ENCODE peak calls at places on chromosomes 3 and 15, in five cellular contexts. L is upper lobe of right lung, F is right lobe of liver, H is brain microvascular endothelial cell, C is GM12865. W is an unnamed sample.

GRCh38 chr3:61562810-61563613 is 1.6 kb downstream of the PTPRG start:
- DNase-seq in L (peak; percentile 71), F (peak; percentile 62), H (no peak), C (no peak), W (no peak)

GRCh38 chr3:194967126-194968117 is 281.7 kb downstream of the FAM43A start:
- DNase-seq in L (no peak), F (no peak), H (no peak), C (no peak), W (peak; percentile 44)

GRCh38 chr3:73868688-73869315 is 244.1 kb upstream of the PDZRN3 start:
- DNase-seq in L (no peak), F (no peak), H (peak; percentile 22), C (no peak), W (no peak)

GRCh38 chr15:81310480-81310879 is 13.5 kb downstream of the STARD5 start:
- DNase-seq in L (no peak), F (no peak), H (no peak), C (no peak), W (no peak)

GRCh38 chr3:151445283-151446001 is 15.4 kb downstream of the IGSF10 start:
- DNase-seq in L (no peak), F (no peak), H (peak; percentile 47), C (peak; percentile 23), W (no peak)

GRCh38 chr3:94716326-94717018 is 653.6 kb downstream of the NSUN3 start:
- DNase-seq in L (no peak), F (no peak), H (no peak), C (no peak), W (no peak)

GRCh38 chr3:160611141-160611540 is 45.8 kb upstream of the KPNA4 start:
- DNase-seq in L (no peak), F (no peak), H (no peak), C (no peak), W (no peak)

GRCh38 chr3:172152294-172152649 is 112.9 kb downstream of the FNDC3B start:
- DNase-seq in L (no peak), F (no peak), H (no peak), C (no peak), W (no peak)

GRCh38 chr3:47035645-47036044 is 56.2 kb downstream of the NBEAL2 start:
- DNase-seq in L (no peak), F (no peak), H (no peak), C (no peak), W (no peak)

GRCh38 chr3:82743196-82743595 is 981.8 kb upstream of the GBE1 start:
- DNase-seq in L (no peak), F (no peak), H (no peak), C (no peak), W (no peak)

GRCh38 chr3:134373278-134373941 is 837 bp downstream of the AMOTL2 start:
- DNase-seq in L (peak; percentile 86), F (peak; percentile 78), H (peak; percentile 87), C (no peak), W (peak; percentile 91)

GRCh38 chr3:45387636-45388348 is 584 bp upstream of the LARS2 start:
- DNase-seq in L (no peak), F (no peak), H (no peak), C (no peak), W (no peak)

GRCh38 chr15:73368301-73369072 is at the start of gene HCN4:
- DNase-seq in L (no peak), F (no peak), H (no peak), C (no peak), W (no peak)

GRCh38 chr3:39438880-39439279 is 28.6 kb upstream of the MOBP start:
- DNase-seq in L (no peak), F (no peak), H (no peak), C (no peak), W (no peak)

DNA sequence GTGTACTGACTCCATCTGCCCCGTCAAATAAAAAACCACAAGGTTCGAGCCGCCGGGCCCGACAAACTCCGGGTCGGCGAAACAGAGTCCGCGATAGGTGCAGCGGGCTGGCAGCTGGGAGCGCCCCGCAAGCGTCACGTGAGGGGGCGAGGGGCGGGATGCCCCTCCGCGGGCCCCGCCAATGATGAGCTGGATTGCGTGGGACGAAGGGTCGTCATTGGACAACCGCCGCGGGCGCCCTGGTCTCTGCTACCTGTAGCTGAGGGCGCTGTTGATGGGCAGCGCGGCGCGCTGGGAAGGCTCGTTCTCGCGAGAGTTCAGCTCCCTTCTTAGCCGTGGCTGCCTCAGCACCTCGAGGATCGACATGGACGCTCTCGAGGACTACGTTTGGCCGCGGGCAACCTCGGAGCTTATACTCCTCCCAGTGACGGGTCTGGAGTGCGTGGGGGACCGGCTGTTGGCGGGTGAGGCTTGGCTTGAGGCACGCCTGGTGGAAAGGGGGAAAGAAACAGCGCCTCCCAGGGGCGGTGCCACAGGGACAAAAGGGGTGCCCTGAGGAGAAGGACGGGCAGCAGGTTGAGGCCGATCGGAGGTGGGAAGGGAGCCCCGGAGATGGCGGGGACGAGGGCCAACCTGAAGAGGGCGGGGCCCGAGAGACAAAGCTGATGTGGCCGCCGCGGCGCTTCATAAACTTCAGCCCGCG is at the start of gene WDR6:
- DNase-seq in L (peak; percentile 99), F (peak; percentile 98), H (peak; percentile 97), C (peak; percentile 99), W (peak; percentile 99)
- TF ChIP-seq CTCF in L (peak; percentile 40), F (peak; percentile 56), H (peak; percentile 69), C (peak; percentile 25), W (peak; percentile 54)

GRCh38 chr3:71881041-71881440 is 96.1 kb upstream of the PROK2 start:
- DNase-seq in L (no peak), F (no peak), H (no peak), C (no peak), W (no peak)

GRCh38 chr3:71876706-71877105 is 91.8 kb upstream of the PROK2 start:
- DNase-seq in L (no peak), F (no peak), H (no peak), C (no peak), W (peak; percentile 54)

GRCh38 chr3:71881732-71882131 is 96.8 kb upstream of the PROK2 start:
- DNase-seq in L (no peak), F (no peak), H (no peak), C (no peak), W (no peak)

GRCh38 chr3:71876135-71876534 is 91.2 kb upstream of the PROK2 start:
- DNase-seq in L (no peak), F (no peak), H (no peak), C (no peak), W (peak; percentile 11)

GRCh38 chr3:71879089-71879488 is 94.1 kb upstream of the PROK2 start:
- DNase-seq in L (no peak), F (no peak), H (no peak), C (no peak), W (peak; percentile 56)
- TF ChIP-seq CTCF in L (no peak), F (no peak), H (peak; percentile 25), C (no peak), W (peak; percentile 29)

GRCh38 chr15:90087454-90088154 is 14.7 kb downstream of the IDH2 start:
- DNase-seq in L (no peak), F (peak; percentile 61), H (no peak), C (peak; percentile 34), W (no peak)
- TF ChIP-seq CTCF in L (no peak), F (no peak), H (peak; percentile 58), C (peak; percentile 9), W (no peak)

GRCh38 chr3:59653405-59654119 is 603.7 kb upstream of the CFAP20DC start:
- DNase-seq in L (no peak), F (no peak), H (no peak), C (no peak), W (no peak)
- TF ChIP-seq CTCF in L (no peak), F (no peak), H (no peak), C (no peak), W (no peak)

GRCh38 chr15:91887321-91887720 is 33.8 kb downstream of the SLCO3A1 start:
- DNase-seq in L (no peak), F (no peak), H (no peak), C (no peak), W (no peak)

GRCh38 chr15:91886878-91887277 is 33.4 kb downstream of the SLCO3A1 start:
- DNase-seq in L (no peak), F (no peak), H (no peak), C (no peak), W (no peak)

GRCh38 chr15:91884604-91885003 is 31.1 kb downstream of the SLCO3A1 start:
- DNase-seq in L (no peak), F (no peak), H (no peak), C (no peak), W (no peak)

GRCh38 chr15:91885054-91885453 is 31.5 kb downstream of the SLCO3A1 start:
- DNase-seq in L (no peak), F (no peak), H (no peak), C (no peak), W (no peak)

GRCh38 chr15:91885714-91886265 is 32.3 kb downstream of the SLCO3A1 start:
- DNase-seq in L (no peak), F (no peak), H (no peak), C (no peak), W (no peak)
- TF ChIP-seq CTCF in L (peak; percentile 19), F (peak; percentile 16), H (no peak), C (no peak), W (no peak)

DNA sequence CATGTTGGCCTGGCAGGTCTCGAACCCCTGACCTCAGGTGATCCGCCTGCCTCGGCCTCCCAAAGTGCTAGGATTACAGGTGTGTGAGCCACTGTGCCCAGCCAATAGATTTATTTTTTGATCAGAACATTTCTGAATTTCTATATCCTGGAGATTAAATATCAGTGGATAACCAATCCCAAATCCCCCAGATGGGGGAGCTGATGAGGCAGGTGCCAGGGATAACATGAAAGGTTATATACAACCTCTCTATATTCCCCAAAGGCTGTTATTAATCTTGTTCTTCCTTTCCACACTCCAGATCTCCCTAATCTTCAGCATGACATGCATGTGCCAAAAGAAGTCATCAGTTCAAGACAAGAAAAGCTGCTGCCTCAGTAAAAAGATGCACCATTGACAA is 112.3 kb downstream of the WDR76 start:
- DNase-seq in L (no peak), F (no peak), H (peak; percentile 30), C (no peak), W (peak; percentile 21)
- TF ChIP-seq CTCF in L (peak; percentile 14), F (no peak), H (peak; percentile 75), C (peak; percentile 14), W (no peak)

GRCh38 chr15:72358532-72359180 is 17.2 kb downstream of the HEXA start:
- DNase-seq in L (peak; percentile 80), F (no peak), H (peak; percentile 61), C (peak; percentile 75), W (no peak)
- TF ChIP-seq CTCF in L (no peak), F (no peak), H (no peak), C (no peak), W (no peak)

GRCh38 chr15:98382139-98382538 is 266.2 kb upstream of the IGF1R start:
- DNase-seq in L (no peak), F (no peak), H (no peak), C (no peak), W (peak; percentile 17)
- TF ChIP-seq CTCF in L (no peak), F (no peak), H (no peak), C (peak; percentile 1), W (no peak)

W was measured in osteocyte.